ENCODE peak calls at places on chromosomes 1 and 21, in five cellular contexts. A is lower lobe of right lung, J is transverse colon, N is cardiac muscle cell, L is ovary. Z is an unnamed sample.

GRCh38 chr1:14826172-14826636 is 227.7 kb downstream of the KAZN start:
- DNase-seq in A (peak; percentile 34), J (peak; percentile 23), N (peak; percentile 91), L (peak; percentile 62), Z (no peak)

GRCh38 chr1:112264553-112264952 is 131.5 kb upstream of the CTTNBP2NL start:
- DNase-seq in A (no peak), J (no peak), N (peak; percentile 73), L (no peak), Z (no peak)

GRCh38 chr1:229199892-229200291 is 71.0 kb upstream of the RAB4A start:
- DNase-seq in A (peak; percentile 71), J (peak; percentile 43), N (peak; percentile 49), L (no peak), Z (no peak)

GRCh38 chr1:172338295-172338735 is 82.2 kb upstream of the C1orf105 start:
- DNase-seq in A (no peak), J (no peak), N (no peak), L (no peak), Z (no peak)

GRCh38 chr1:53987880-53988279 is 30.1 kb downstream of the LDLRAD1 start:
- DNase-seq in A (no peak), J (no peak), N (peak; percentile 41), L (no peak), Z (no peak)

GRCh38 chr1:110962892-110963665 is 643 bp downstream of the LRIF1 start:
- DNase-seq in A (peak; percentile 72), J (peak; percentile 48), N (peak; percentile 88), L (peak; percentile 49), Z (peak; percentile 48)

GRCh38 chr1:75330633-75331032 is 196.4 kb downstream of the LHX8 start:
- DNase-seq in A (no peak), J (no peak), N (no peak), L (no peak), Z (no peak)

GRCh38 chr1:211724711-211725196 is 49.3 kb upstream of the NEK2 start:
- DNase-seq in A (no peak), J (no peak), N (peak; percentile 36), L (peak; percentile 73), Z (no peak)

GRCh38 chr1:110190282-110190929 is 19.7 kb upstream of the KCNC4 start:
- DNase-seq in A (no peak), J (no peak), N (no peak), L (no peak), Z (peak; percentile 43)

GRCh38 chr1:185645686-185646085 is 88.5 kb upstream of the HMCN1 start:
- DNase-seq in A (no peak), J (no peak), N (peak; percentile 8), L (no peak), Z (no peak)

GRCh38 chr1:161946071-161946987 is 77.3 kb downstream of the OLFML2B start:
- DNase-seq in A (no peak), J (no peak), N (peak; percentile 57), L (no peak), Z (no peak)

GRCh38 chr1:220901906-220902305 is 22.7 kb downstream of the HLX start:
- DNase-seq in A (no peak), J (no peak), N (no peak), L (no peak), Z (no peak)

GRCh38 chr1:243926803-243927245 is 76.8 kb upstream of the AKT3 start:
- DNase-seq in A (no peak), J (no peak), N (peak; percentile 87), L (no peak), Z (no peak)

GRCh38 chr1:52186449-52186848 is 44.6 kb downstream of the ZFYVE9 start:
- DNase-seq in A (no peak), J (no peak), N (peak; percentile 32), L (no peak), Z (no peak)

GRCh38 chr21:27206368-27206982 is 239.6 kb upstream of the ADAMTS5 start:
- DNase-seq in A (no peak), J (no peak), N (no peak), L (no peak), Z (no peak)

GRCh38 chr1:7369866-7370265 is 401.2 kb upstream of the VAMP3 start:
- DNase-seq in A (no peak), J (no peak), N (no peak), L (no peak), Z (peak; percentile 67)

GRCh38 chr1:241215203-241215602 is 141.8 kb downstream of the RGS7 start:
- DNase-seq in A (no peak), J (no peak), N (peak; percentile 0), L (no peak), Z (no peak)

GRCh38 chr1:71667224-71667623 is 586.4 kb upstream of the ZRANB2 start:
- DNase-seq in A (no peak), J (no peak), N (peak; percentile 7), L (no peak), Z (no peak)

GRCh38 chr1:113929750-113930498 is 800 bp downstream of the HIPK1 start:
- DNase-seq in A (peak; percentile 78), J (peak; percentile 64), N (peak; percentile 34), L (peak; percentile 32), Z (peak; percentile 31)

GRCh38 chr1:113928950-113929749 is at the start of gene HIPK1:
- DNase-seq in A (peak; percentile 96), J (peak; percentile 95), N (peak; percentile 92), L (peak; percentile 92), Z (peak; percentile 94)

GRCh38 chr1:113930499-113931161 is 1.5 kb downstream of the HIPK1 start:
- DNase-seq in A (no peak), J (peak; percentile 41), N (peak; percentile 71), L (peak; percentile 45), Z (no peak)

GRCh38 chr1:113934006-113934405 is 4.9 kb downstream of the HIPK1 start:
- DNase-seq in A (no peak), J (no peak), N (no peak), L (no peak), Z (no peak)

GRCh38 chr1:113931456-113931855 is 2.3 kb downstream of the HIPK1 start:
- DNase-seq in A (no peak), J (no peak), N (peak; percentile 71), L (no peak), Z (no peak)
- H3K4me1 ChIP-seq in A (peaks cover 59% of the 10 kb centered on the region), J (peaks cover 26% of the 10 kb centered on the region), N (peaks cover 24% of the 10 kb centered on the region), L (peaks cover 11% of the 10 kb centered on the region), Z (peaks cover 73% of the 10 kb centered on the region)

GRCh38 chr1:156747737-156748669 is 3.5 kb downstream of the HDGF start:
- DNase-seq in A (no peak), J (no peak), N (no peak), L (no peak), Z (no peak)
- H3K36me3 ChIP-seq in A (peaks cover 24% of the 10 kb centered on the region), J (no peaks in the 10 kb centered on the region), N (peaks cover 3% of the 10 kb centered on the region), L (no peaks in the 10 kb centered on the region), Z (peaks cover 20% of the 10 kb centered on the region)

GRCh38 chr1:31218705-31219104 is 21.0 kb downstream of the NKAIN1 start:
- DNase-seq in A (no peak), J (no peak), N (no peak), L (no peak), Z (no peak)

GRCh38 chr1:31215083-31215570 is 24.6 kb downstream of the NKAIN1 start:
- DNase-seq in A (no peak), J (no peak), N (peak; percentile 15), L (no peak), Z (no peak)

GRCh38 chr1:31219489-31219888 is 20.2 kb downstream of the NKAIN1 start:
- DNase-seq in A (no peak), J (no peak), N (no peak), L (no peak), Z (no peak)

GRCh38 chr1:31216016-31216415 is 23.7 kb downstream of the NKAIN1 start:
- DNase-seq in A (no peak), J (peak; percentile 70), N (peak; percentile 77), L (peak; percentile 25), Z (peak; percentile 72)

GRCh38 chr1:31214316-31215082 is 25.2 kb downstream of the NKAIN1 start:
- DNase-seq in A (no peak), J (no peak), N (no peak), L (no peak), Z (no peak)
- TF ChIP-seq CTCF in A (no peak), J (no peak), N (no peak), L (no peak), Z (no peak)

GRCh38 chr1:226123591-226124471 is 61.3 kb downstream of the H3-3A start:
- DNase-seq in A (no peak), J (peak; percentile 66), N (no peak), L (no peak), Z (no peak)
- H3K4me1 ChIP-seq in A (peaks cover 31% of the 10 kb centered on the region), J (peaks cover 22% of the 10 kb centered on the region), N (peaks cover 11% of the 10 kb centered on the region), L (no peaks in the 10 kb centered on the region), Z (peaks cover 19% of the 10 kb centered on the region)

DNA sequence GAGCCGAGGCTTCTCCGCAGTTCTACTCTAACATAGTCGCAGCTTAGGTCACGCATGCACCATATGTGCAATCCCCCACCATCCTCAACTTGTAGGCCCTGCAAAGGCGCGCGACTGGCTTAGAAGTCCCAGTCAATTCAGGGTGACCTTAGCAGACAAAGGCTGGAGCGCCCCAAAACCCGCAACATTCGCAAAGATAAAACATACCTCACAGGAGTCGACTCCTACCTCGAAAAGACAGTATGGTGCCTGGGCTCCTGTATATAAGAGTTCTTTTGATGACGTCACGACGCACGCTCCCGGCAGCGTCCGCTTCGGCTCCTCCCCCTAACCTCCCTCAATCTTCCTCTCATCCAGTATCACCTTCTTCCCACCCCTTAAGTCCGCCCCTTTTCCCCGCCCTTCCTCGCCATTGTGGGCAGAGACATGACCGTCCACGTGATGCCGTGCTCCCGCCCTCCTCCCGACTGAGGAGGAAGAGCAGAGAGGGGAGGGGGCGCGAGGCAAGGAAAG is at the start of gene GAS5:
- DNase-seq in A (peak; percentile 100), J (peak; percentile 100), N (peak; percentile 100), L (peak; percentile 100), Z (peak; percentile 98)
- H3K36me3 ChIP-seq in A (peaks cover 40% of the 10 kb centered on the region), J (no peaks in the 10 kb centered on the region), N (peaks cover 42% of the 10 kb centered on the region), L (no peaks in the 10 kb centered on the region), Z (peaks cover 39% of the 10 kb centered on the region)

GRCh38 chr1:91885716-91886506 is at the start of gene TGFBR3:
- DNase-seq in A (peak; percentile 89), J (peak; percentile 86), N (peak; percentile 98), L (peak; percentile 96), Z (peak; percentile 94)
- TF ChIP-seq CTCF in A (peak; percentile 64), J (peak; percentile 54), N (peak; percentile 56), L (peak; percentile 71), Z (peak; percentile 66)